ENCODE peak calls at places on chromosome 16, in five cellular contexts. F is CD4-positive, alpha-beta memory T cell; P is LNCaP clone FGC; R is brain microvascular endothelial cell; J is heart right ventricle. T is an unnamed sample.

GRCh38 chr16:57194512-57194911 is 8.4 kb downstream of the RSPRY1 start:
- DNase-seq in F (no peak), P (no peak), R (peak), J (no peak), T (peak)

GRCh38 chr16:14377326-14377725 is 252.7 kb downstream of the PARN start:
- DNase-seq in F (no peak), P (no peak), R (no peak), J (no peak), T (no peak)

GRCh38 chr16:2689968-2690830 is 7.9 kb downstream of the KCTD5 start:
- DNase-seq in F (no peak), P (no peak), R (no peak), J (no peak), T (no peak)

GRCh38 chr16:35746281-35746962 is 2287.0 kb downstream of the TP53TG3F start:
- DNase-seq in F (no peak), P (no peak), R (no peak), J (no peak), T (no peak)

GRCh38 chr16:28826141-28826540 is 3.3 kb downstream of the ATXN2L start:
- DNase-seq in F (no peak), P (no peak), R (peak), J (no peak), T (no peak)

GRCh38 chr16:59973966-59974365 is 1239.8 kb upstream of the GOT2 start:
- DNase-seq in F (no peak), P (no peak), R (no peak), J (no peak), T (no peak)

GRCh38 chr16:15607700-15608396 is 35.1 kb downstream of the MARF1 start:
- DNase-seq in F (no peak), P (no peak), R (peak), J (peak), T (no peak)

GRCh38 chr16:68744744-68745280 is 7.7 kb downstream of the CDH1 start:
- DNase-seq in F (no peak), P (peak), R (peak), J (no peak), T (no peak)

GRCh38 chr16:58507195-58507962 is 7.4 kb downstream of the NDRG4 start:
- DNase-seq in F (no peak), P (no peak), R (no peak), J (no peak), T (no peak)

GRCh38 chr16:81595676-81596292 is 151.2 kb downstream of the CMIP start:
- DNase-seq in F (no peak), P (no peak), R (no peak), J (no peak), T (no peak)

GRCh38 chr16:11634307-11634706 is 33.9 kb upstream of the SNN start:
- DNase-seq in F (no peak), P (no peak), R (no peak), J (no peak), T (no peak)

GRCh38 chr16:1258906-1259759 is 3.3 kb downstream of the TPSD1 start:
- DNase-seq in F (no peak), P (no peak), R (no peak), J (no peak), T (no peak)

GRCh38 chr16:28279006-28279405 is 13.3 kb upstream of the SBK1 start:
- DNase-seq in F (peak), P (no peak), R (no peak), J (no peak), T (peak)

GRCh38 chr16:3578610-3579551 is 1.7 kb upstream of the NLRC3 start:
- DNase-seq in F (peak), P (no peak), R (no peak), J (no peak), T (no peak)

GRCh38 chr16:56606071-56606687 is 2.2 kb upstream of the MT2A start:
- DNase-seq in F (no peak), P (peak), R (peak), J (no peak), T (no peak)

GRCh38 chr16:165539-166374 is at the start of gene HBM:
- DNase-seq in F (no peak), P (no peak), R (no peak), J (no peak), T (no peak)

GRCh38 chr16:46607529-46607928 is 13.7 kb downstream of the SHCBP1 start:
- DNase-seq in F (peak), P (peak), R (no peak), J (no peak), T (peak)

GRCh38 chr16:24482681-24483202 is 56.6 kb upstream of the RBBP6 start:
- DNase-seq in F (no peak), P (no peak), R (no peak), J (no peak), T (no peak)

GRCh38 chr16:81647527-81647926 is 131.6 kb upstream of the PLCG2 start:
- DNase-seq in F (no peak), P (no peak), R (peak), J (no peak), T (no peak)

GRCh38 chr16:20830372-20830771 is 24.0 kb downstream of the REXO5 start:
- DNase-seq in F (no peak), P (no peak), R (no peak), J (no peak), T (no peak)

GRCh38 chr16:57592591-57593003 is 35.8 kb upstream of the ADGRG1 start:
- DNase-seq in F (peak), P (no peak), R (no peak), J (no peak), T (no peak)

GRCh38 chr16:71610936-71611871 is 14.8 kb upstream of the MARVELD3 start:
- DNase-seq in F (peak), P (no peak), R (peak), J (peak), T (peak)

GRCh38 chr16:77223184-77223583 is 24.0 kb downstream of the SYCE1L start:
- DNase-seq in F (no peak), P (no peak), R (no peak), J (no peak), T (peak)

GRCh38 chr16:77592021-77592420 is 130.3 kb upstream of the NUDT7 start:
- DNase-seq in F (no peak), P (no peak), R (no peak), J (no peak), T (no peak)

GRCh38 chr16:71401988-71402387 is 39.9 kb downstream of the TLE7 start:
- DNase-seq in F (no peak), P (no peak), R (no peak), J (no peak), T (no peak)

GRCh38 chr16:81198635-81199034 is 39.9 kb upstream of the BCO1 start:
- DNase-seq in F (no peak), P (no peak), R (no peak), J (no peak), T (no peak)

GRCh38 chr16:15034266-15035162 is 21.4 kb downstream of the NTAN1 start:
- DNase-seq in F (no peak), P (no peak), R (no peak), J (no peak), T (peak)

DNA sequence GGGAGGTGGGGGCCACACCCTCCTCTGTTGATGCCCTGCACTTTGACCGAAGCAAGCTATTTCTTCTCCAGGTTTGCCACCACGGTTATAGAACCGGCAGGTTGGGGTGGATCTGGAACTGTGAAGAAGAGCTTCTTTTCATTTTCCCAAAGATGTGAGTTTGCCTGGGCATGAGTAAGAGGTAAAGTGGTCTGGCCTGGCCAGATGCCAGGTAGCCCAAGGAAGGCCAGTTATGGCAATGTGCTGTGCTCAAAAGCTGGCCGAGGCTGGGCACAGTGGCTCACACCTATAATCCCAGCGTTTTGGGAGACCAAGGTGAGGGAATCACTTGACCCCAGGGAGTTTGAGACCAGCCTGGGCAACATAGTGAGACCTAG is 18.7 kb downstream of the ATP6V0D1 start:
- DNase-seq in F (no peak), P (no peak), R (no peak), J (no peak), T (no peak)
- H3K4me3 ChIP-seq in F (no peak), P (no peak), R (no peak), J (no peak), T (no peak)

DNA sequence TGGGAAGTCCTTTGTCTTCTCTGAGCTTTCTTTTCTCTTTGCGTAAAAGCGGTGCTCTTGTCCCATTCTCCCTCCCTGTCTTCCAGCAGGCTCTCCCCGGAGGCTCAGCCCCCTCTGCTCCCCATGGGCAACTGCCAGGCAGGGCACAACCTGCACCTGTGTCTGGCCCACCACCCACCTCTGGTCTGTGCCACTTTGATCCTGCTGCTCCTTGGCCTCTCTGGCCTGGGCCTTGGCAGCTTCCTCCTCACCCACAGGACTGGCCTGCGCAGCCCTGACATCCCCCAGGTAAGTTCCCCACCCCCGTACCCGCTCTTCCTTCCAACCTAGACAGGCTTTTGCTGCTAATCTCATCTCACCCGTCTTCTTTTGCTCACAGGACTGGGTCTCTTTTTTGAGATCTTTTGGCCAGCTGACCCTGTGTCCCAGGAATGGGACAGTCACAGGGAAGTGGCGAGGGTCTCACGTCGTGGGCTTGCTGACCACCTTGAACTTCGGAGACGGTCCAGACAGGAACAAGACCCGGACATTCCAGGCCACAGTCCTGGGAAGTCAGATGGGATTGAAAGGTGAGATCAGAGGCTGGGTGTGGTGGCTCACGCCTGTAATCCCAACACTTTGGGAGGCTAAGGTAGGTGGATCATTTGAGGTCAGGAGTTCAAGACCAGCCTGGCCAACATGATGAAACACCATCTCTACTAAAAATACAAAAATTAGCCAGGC is 1.3 kb downstream of the TMEM219 start:
- DNase-seq in F (no peak), P (no peak), R (no peak), J (no peak), T (no peak)
- H3K4me3 ChIP-seq in F (peak), P (peak), R (peak), J (peak), T (peak)

GRCh38 chr16:84605339-84605848 is 12.5 kb downstream of the COTL1 start:
- DNase-seq in F (no peak), P (no peak), R (no peak), J (no peak), T (no peak)

GRCh38 chr16:84608281-84608680 is 9.6 kb downstream of the COTL1 start:
- DNase-seq in F (peak), P (no peak), R (no peak), J (no peak), T (no peak)

GRCh38 chr16:84606081-84606875 is 11.6 kb downstream of the COTL1 start:
- DNase-seq in F (peak), P (no peak), R (no peak), J (no peak), T (no peak)

GRCh38 chr16:84607061-84607460 is 10.8 kb downstream of the COTL1 start:
- DNase-seq in F (no peak), P (no peak), R (no peak), J (no peak), T (no peak)

DNA sequence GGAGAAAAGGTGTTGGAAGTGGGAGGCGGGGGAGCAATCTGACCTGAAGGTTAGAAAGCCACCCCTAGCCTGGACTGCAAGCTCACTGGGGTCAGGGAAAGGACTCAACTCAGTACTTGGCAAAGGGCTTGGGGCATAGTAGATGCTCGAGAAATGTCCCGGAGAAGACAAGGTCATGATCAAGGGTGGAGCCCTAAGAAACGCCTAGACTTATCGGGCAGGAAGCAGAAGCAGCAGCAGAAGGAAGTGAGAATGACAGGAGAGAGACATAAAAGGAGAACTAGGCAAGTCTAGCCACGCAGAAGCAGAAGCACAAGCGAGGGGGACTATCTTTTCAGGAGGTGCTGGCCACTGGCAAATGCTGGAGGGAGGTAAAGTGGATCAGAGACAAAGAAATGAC is 10.2 kb downstream of the COTL1 start:
- DNase-seq in F (peak), P (no peak), R (no peak), J (no peak), T (no peak)
- H3K4me3 ChIP-seq in F (peak), P (no peak), R (no peak), J (no peak), T (no peak)

DNA sequence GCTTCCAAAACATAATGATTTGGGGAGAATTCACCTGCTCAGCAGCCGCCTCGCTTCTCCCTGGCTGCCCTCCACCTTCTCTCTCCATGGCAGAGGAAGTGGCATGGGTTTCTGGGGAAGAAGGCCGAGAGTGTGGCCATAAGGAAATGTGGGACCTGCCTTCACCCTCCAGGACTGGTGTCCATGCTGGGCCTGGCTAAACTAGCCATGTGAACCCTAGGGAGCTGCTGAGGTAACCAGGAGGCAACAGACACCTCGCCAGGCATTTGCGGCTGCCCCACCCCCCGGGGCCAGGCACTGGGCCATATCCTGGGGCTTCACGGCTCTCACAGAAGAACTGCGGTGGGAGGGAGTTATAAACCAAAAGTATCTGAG is 9.9 kb upstream of the CMTM4 start:
- DNase-seq in F (no peak), P (no peak), R (no peak), J (no peak), T (no peak)
- H3K4me3 ChIP-seq in F (no peak), P (no peak), R (no peak), J (no peak), T (no peak)

DNA sequence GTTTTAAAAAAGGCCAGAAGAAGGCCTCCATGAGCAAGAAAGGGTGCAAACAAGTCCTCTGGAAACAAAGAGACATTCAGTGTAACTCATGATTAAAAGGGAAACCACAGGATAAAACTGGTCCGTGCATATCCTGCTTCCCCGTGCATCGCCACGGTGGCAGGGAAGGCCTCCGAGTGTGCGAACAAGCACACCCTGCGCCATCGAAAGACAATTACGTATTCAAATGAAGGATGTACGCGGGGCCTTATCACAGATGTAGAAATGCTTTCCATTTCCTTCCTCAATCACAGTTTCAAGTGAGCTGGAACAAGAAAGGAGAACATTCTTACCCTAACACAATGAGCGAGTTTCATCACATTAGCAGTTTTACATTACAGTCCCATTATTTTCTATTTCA is 48.3 kb downstream of the TOX3 start:
- DNase-seq in F (no peak), P (no peak), R (no peak), J (no peak), T (peak)
- H3K4me3 ChIP-seq in F (no peak), P (no peak), R (no peak), J (no peak), T (peak)

GRCh38 chr16:73025506-73026131 is 22.3 kb downstream of the ZFHX3 start:
- DNase-seq in F (no peak), P (no peak), R (no peak), J (no peak), T (no peak)
- H3K4me3 ChIP-seq in F (no peak), P (no peak), R (no peak), J (no peak), T (no peak)

GRCh38 chr16:4766875-4767628 is at the start of gene ZNF500:
- DNase-seq in F (peak), P (peak), R (peak), J (peak), T (peak)

GRCh38 chr16:4768549-4769305 is 1.8 kb upstream of the ZNF500 start:
- DNase-seq in F (peak), P (peak), R (peak), J (peak), T (peak)

GRCh38 chr16:4771646-4772045 is 4.7 kb upstream of the ZNF500 start:
- DNase-seq in F (no peak), P (no peak), R (no peak), J (no peak), T (no peak)

GRCh38 chr16:4767872-4768548 is 1.0 kb upstream of the ZNF500 start:
- DNase-seq in F (no peak), P (no peak), R (peak), J (no peak), T (peak)

GRCh38 chr16:4769306-4769638 is 2.3 kb upstream of the ZNF500 start:
- DNase-seq in F (no peak), P (no peak), R (no peak), J (no peak), T (no peak)
- H3K4me3 ChIP-seq in F (no peak), P (peak), R (no peak), J (peak), T (peak)

GRCh38 chr16:85689285-85689949 is 663 bp upstream of the GINS2 start:
- DNase-seq in F (peak), P (no peak), R (no peak), J (no peak), T (no peak)
- H3K4me3 ChIP-seq in F (no peak), P (peak), R (peak), J (peak), T (peak)